ENCODE peak calls at places on chromosomes 2 and 18, in nine cellular contexts. One of them, this sample, is unnamed.

GRCh38 chr2:84833481-84834150 is 47.3 kb downstream of the TRABD2A start:
- DNase-seq in GM18507: no peak
- DNase-seq in endothelial cell: no peak
- DNase-seq in occipital lobe: no peak
- DNase-seq in fibroblast of gingiva: no peak
- DNase-seq in uterus: no peak
- DNase-seq in Caki2: no peak
- DNase-seq in brain microvascular endothelial cell: no peak
- DNase-seq in NAMALWA: no peak
- DNase-seq in this sample: no peak

GRCh38 chr2:38064805-38065501 is 11.0 kb downstream of the CYP1B1 start:
- DNase-seq in GM18507: no peak
- DNase-seq in endothelial cell: no peak
- DNase-seq in occipital lobe: no peak
- DNase-seq in fibroblast of gingiva: peak
- DNase-seq in uterus: no peak
- DNase-seq in Caki2: no peak
- DNase-seq in brain microvascular endothelial cell: peak
- DNase-seq in NAMALWA: no peak
- DNase-seq in this sample: peak

GRCh38 chr2:236909802-236910201 is 175.9 kb upstream of the COPS8 start:
- DNase-seq in GM18507: no peak
- DNase-seq in endothelial cell: no peak
- DNase-seq in occipital lobe: no peak
- DNase-seq in fibroblast of gingiva: no peak
- DNase-seq in uterus: no peak
- DNase-seq in Caki2: no peak
- DNase-seq in brain microvascular endothelial cell: no peak
- DNase-seq in NAMALWA: no peak
- DNase-seq in this sample: no peak

GRCh38 chr2:227374158-227374557 is 4.9 kb downstream of the TM4SF20 start:
- DNase-seq in GM18507: no peak
- DNase-seq in endothelial cell: no peak
- DNase-seq in occipital lobe: no peak
- DNase-seq in fibroblast of gingiva: peak
- DNase-seq in uterus: no peak
- DNase-seq in Caki2: no peak
- DNase-seq in brain microvascular endothelial cell: no peak
- DNase-seq in NAMALWA: no peak
- DNase-seq in this sample: peak

GRCh38 chr2:241659150-241659739 is 21.8 kb downstream of the ATG4B start:
- DNase-seq in GM18507: no peak
- DNase-seq in endothelial cell: peak
- DNase-seq in occipital lobe: peak
- DNase-seq in fibroblast of gingiva: peak
- DNase-seq in uterus: peak
- DNase-seq in Caki2: peak
- DNase-seq in brain microvascular endothelial cell: peak
- DNase-seq in NAMALWA: peak
- DNase-seq in this sample: peak

GRCh38 chr18:23127145-23127544 is 8.1 kb upstream of the CABLES1 start:
- DNase-seq in GM18507: no peak
- DNase-seq in endothelial cell: no peak
- DNase-seq in occipital lobe: no peak
- DNase-seq in fibroblast of gingiva: no peak
- DNase-seq in uterus: no peak
- DNase-seq in Caki2: no peak
- DNase-seq in brain microvascular endothelial cell: no peak
- DNase-seq in NAMALWA: no peak
- DNase-seq in this sample: no peak

GRCh38 chr2:38722271-38723115 is 28.7 kb downstream of the SRSF7 start:
- DNase-seq in GM18507: no peak
- DNase-seq in endothelial cell: no peak
- DNase-seq in occipital lobe: no peak
- DNase-seq in fibroblast of gingiva: no peak
- DNase-seq in uterus: peak
- DNase-seq in Caki2: no peak
- DNase-seq in brain microvascular endothelial cell: no peak
- DNase-seq in NAMALWA: peak
- DNase-seq in this sample: no peak

GRCh38 chr2:9141706-9142460 is 64.7 kb upstream of the ASAP2 start:
- DNase-seq in GM18507: no peak
- DNase-seq in endothelial cell: no peak
- DNase-seq in occipital lobe: no peak
- DNase-seq in fibroblast of gingiva: no peak
- DNase-seq in uterus: no peak
- DNase-seq in Caki2: no peak
- DNase-seq in brain microvascular endothelial cell: no peak
- DNase-seq in NAMALWA: no peak
- DNase-seq in this sample: no peak

GRCh38 chr2:189474526-189474925 is 33.3 kb downstream of the WDR75 start:
- DNase-seq in GM18507: no peak
- DNase-seq in endothelial cell: no peak
- DNase-seq in occipital lobe: no peak
- DNase-seq in fibroblast of gingiva: no peak
- DNase-seq in uterus: no peak
- DNase-seq in Caki2: no peak
- DNase-seq in brain microvascular endothelial cell: no peak
- DNase-seq in NAMALWA: no peak
- DNase-seq in this sample: no peak

GRCh38 chr18:79823120-79823519 is 25.4 kb downstream of the KCNG2 start:
- DNase-seq in GM18507: no peak
- DNase-seq in endothelial cell: no peak
- DNase-seq in occipital lobe: no peak
- DNase-seq in fibroblast of gingiva: no peak
- DNase-seq in uterus: no peak
- DNase-seq in Caki2: no peak
- DNase-seq in brain microvascular endothelial cell: no peak
- DNase-seq in NAMALWA: no peak
- DNase-seq in this sample: no peak

GRCh38 chr2:172480301-172481218 is 53.2 kb downstream of the ITGA6 start:
- DNase-seq in GM18507: no peak
- DNase-seq in endothelial cell: no peak
- DNase-seq in occipital lobe: no peak
- DNase-seq in fibroblast of gingiva: peak
- DNase-seq in uterus: peak
- DNase-seq in Caki2: no peak
- DNase-seq in brain microvascular endothelial cell: peak
- DNase-seq in NAMALWA: no peak
- DNase-seq in this sample: peak

GRCh38 chr2:163771596-163771995 is 35.8 kb upstream of the FIGN start:
- DNase-seq in GM18507: no peak
- DNase-seq in endothelial cell: no peak
- DNase-seq in occipital lobe: no peak
- DNase-seq in fibroblast of gingiva: no peak
- DNase-seq in uterus: no peak
- DNase-seq in Caki2: peak
- DNase-seq in brain microvascular endothelial cell: no peak
- DNase-seq in NAMALWA: no peak
- DNase-seq in this sample: no peak

GRCh38 chr2:176089843-176090395 is 2.6 kb upstream of the HOXD13 start:
- DNase-seq in GM18507: no peak
- DNase-seq in endothelial cell: no peak
- DNase-seq in occipital lobe: no peak
- DNase-seq in fibroblast of gingiva: no peak
- DNase-seq in uterus: no peak
- DNase-seq in Caki2: no peak
- DNase-seq in brain microvascular endothelial cell: no peak
- DNase-seq in NAMALWA: no peak
- DNase-seq in this sample: no peak

GRCh38 chr2:64975232-64975791 is 13.9 kb upstream of the SLC1A4 start:
- DNase-seq in GM18507: no peak
- DNase-seq in endothelial cell: no peak
- DNase-seq in occipital lobe: peak
- DNase-seq in fibroblast of gingiva: peak
- DNase-seq in uterus: no peak
- DNase-seq in Caki2: peak
- DNase-seq in brain microvascular endothelial cell: peak
- DNase-seq in NAMALWA: no peak
- DNase-seq in this sample: peak

GRCh38 chr2:221810216-221810615 is 238.1 kb upstream of the EPHA4 start:
- DNase-seq in GM18507: no peak
- DNase-seq in endothelial cell: no peak
- DNase-seq in occipital lobe: no peak
- DNase-seq in fibroblast of gingiva: no peak
- DNase-seq in uterus: no peak
- DNase-seq in Caki2: no peak
- DNase-seq in brain microvascular endothelial cell: no peak
- DNase-seq in NAMALWA: no peak
- DNase-seq in this sample: no peak

GRCh38 chr2:58336416-58336815 is 95.3 kb upstream of the FANCL start:
- DNase-seq in GM18507: no peak
- DNase-seq in endothelial cell: no peak
- DNase-seq in occipital lobe: no peak
- DNase-seq in fibroblast of gingiva: no peak
- DNase-seq in uterus: no peak
- DNase-seq in Caki2: no peak
- DNase-seq in brain microvascular endothelial cell: no peak
- DNase-seq in NAMALWA: no peak
- DNase-seq in this sample: no peak

This sample was measured in astrocyte of the spinal cord.